ENCODE peak calls at places on chromosomes 7 and 10, in seven cellular contexts. One of them, this sample, is unnamed.
A peak's percentile ranks its signal among the peaks of the same experiment; 100 is the strongest.

GRCh38 chr10:21870849-21871248 is 132.7 kb downstream of the DNAJC1 start:
- DNase-seq in H1: no peak
- DNase-seq in mesendoderm: no peak
- DNase-seq in IMR-90: no peak
- DNase-seq in H9: no peak
- DNase-seq in neuronal stem cell: no peak
- DNase-seq in trophoblast cell: peak; percentile 89
- DNase-seq in this sample: no peak

GRCh38 chr10:65735382-65735781 is 1190.5 kb upstream of the LRRTM3 start:
- DNase-seq in H9: no peak
- DNase-seq in IMR-90: no peak
- DNase-seq in mesendoderm: no peak
- DNase-seq in H1: no peak
- DNase-seq in neuronal stem cell: no peak
- DNase-seq in trophoblast cell: no peak
- DNase-seq in this sample: no peak

GRCh38 chr10:61786728-61787127 is 114.8 kb upstream of the ARID5B start:
- DNase-seq in mesendoderm: no peak
- DNase-seq in H9: no peak
- DNase-seq in trophoblast cell: peak; percentile 52
- DNase-seq in H1: no peak
- DNase-seq in neuronal stem cell: no peak
- DNase-seq in IMR-90: peak; percentile 85
- DNase-seq in this sample: peak; percentile 78

GRCh38 chr7:44963526-44964290 is 15.1 kb downstream of the MYO1G start:
- DNase-seq in H9: peak; percentile 27
- DNase-seq in mesendoderm: no peak
- DNase-seq in H1: no peak
- DNase-seq in IMR-90: no peak
- DNase-seq in neuronal stem cell: no peak
- DNase-seq in trophoblast cell: no peak
- DNase-seq in this sample: no peak

GRCh38 chr10:128912568-128913311 is 554.3 kb upstream of the MGMT start:
- DNase-seq in IMR-90: no peak
- DNase-seq in mesendoderm: no peak
- DNase-seq in neuronal stem cell: no peak
- DNase-seq in trophoblast cell: no peak
- DNase-seq in H9: no peak
- DNase-seq in H1: no peak
- DNase-seq in this sample: no peak

GRCh38 chr7:87599336-87599735 is 1.3 kb downstream of the ABCB1 start:
- DNase-seq in mesendoderm: no peak
- DNase-seq in trophoblast cell: no peak
- DNase-seq in IMR-90: no peak
- DNase-seq in H1: no peak
- DNase-seq in H9: no peak
- DNase-seq in neuronal stem cell: no peak
- DNase-seq in this sample: peak; percentile 28

GRCh38 chr7:16098585-16099179 is 322.7 kb downstream of the CRPPA start:
- DNase-seq in H9: no peak
- DNase-seq in trophoblast cell: peak; percentile 37
- DNase-seq in mesendoderm: peak; percentile 66
- DNase-seq in neuronal stem cell: no peak
- DNase-seq in H1: no peak
- DNase-seq in IMR-90: peak; percentile 16
- DNase-seq in this sample: peak; percentile 28

GRCh38 chr10:69831231-69831855 is 29.6 kb downstream of the COL13A1 start:
- DNase-seq in trophoblast cell: no peak
- DNase-seq in H9: no peak
- DNase-seq in H1: no peak
- DNase-seq in IMR-90: peak; percentile 42
- DNase-seq in mesendoderm: no peak
- DNase-seq in neuronal stem cell: no peak
- DNase-seq in this sample: no peak

GRCh38 chr7:140673063-140673769 is 471 bp downstream of the ADCK2 start:
- DNase-seq in trophoblast cell: peak; percentile 69
- DNase-seq in H1: no peak
- DNase-seq in neuronal stem cell: peak; percentile 24
- DNase-seq in H9: peak; percentile 78
- DNase-seq in mesendoderm: peak; percentile 67
- DNase-seq in IMR-90: no peak
- DNase-seq in this sample: no peak

GRCh38 chr7:44381494-44382220 is 56.3 kb upstream of the CAMK2B start:
- DNase-seq in H1: no peak
- DNase-seq in trophoblast cell: no peak
- DNase-seq in neuronal stem cell: no peak
- DNase-seq in mesendoderm: no peak
- DNase-seq in IMR-90: no peak
- DNase-seq in H9: peak; percentile 20
- DNase-seq in this sample: no peak

GRCh38 chr10:97408496-97408992 is 7.4 kb upstream of the RRP12 start:
- DNase-seq in neuronal stem cell: no peak
- DNase-seq in H1: no peak
- DNase-seq in H9: no peak
- DNase-seq in mesendoderm: no peak
- DNase-seq in IMR-90: no peak
- DNase-seq in trophoblast cell: peak; percentile 67
- DNase-seq in this sample: no peak

GRCh38 chr10:48982584-48982983 is 42.9 kb upstream of the LRRC18 start:
- DNase-seq in IMR-90: no peak
- DNase-seq in neuronal stem cell: no peak
- DNase-seq in H1: no peak
- DNase-seq in mesendoderm: no peak
- DNase-seq in trophoblast cell: no peak
- DNase-seq in H9: no peak
- DNase-seq in this sample: no peak

GRCh38 chr10:5632430-5632829 is 34.0 kb downstream of the ASB13 start:
- DNase-seq in H9: no peak
- DNase-seq in H1: no peak
- DNase-seq in neuronal stem cell: no peak
- DNase-seq in trophoblast cell: peak; percentile 74
- DNase-seq in mesendoderm: peak; percentile 42
- DNase-seq in IMR-90: no peak
- DNase-seq in this sample: no peak

GRCh38 chr10:50651808-50652207 is 28.1 kb upstream of the SGMS1 start:
- DNase-seq in IMR-90: peak; percentile 21
- DNase-seq in H1: no peak
- DNase-seq in mesendoderm: no peak
- DNase-seq in H9: no peak
- DNase-seq in trophoblast cell: peak; percentile 29
- DNase-seq in neuronal stem cell: no peak
- DNase-seq in this sample: peak; percentile 7

GRCh38 chr7:151429555-151430331 is 10.2 kb downstream of the CRYGN start:
- DNase-seq in mesendoderm: no peak
- DNase-seq in IMR-90: peak; percentile 7
- DNase-seq in trophoblast cell: no peak
- DNase-seq in H9: no peak
- DNase-seq in neuronal stem cell: no peak
- DNase-seq in H1: no peak
- DNase-seq in this sample: no peak

GRCh38 chr7:69526570-69526969 is 71.7 kb upstream of the AUTS2 start:
- DNase-seq in H9: no peak
- DNase-seq in mesendoderm: peak; percentile 46
- DNase-seq in H1: no peak
- DNase-seq in trophoblast cell: no peak
- DNase-seq in IMR-90: no peak
- DNase-seq in neuronal stem cell: no peak
- DNase-seq in this sample: no peak

GRCh38 chr10:35306852-35307251 is 29.5 kb upstream of the CCNY start:
- DNase-seq in mesendoderm: peak; percentile 28
- DNase-seq in IMR-90: peak; percentile 50
- DNase-seq in H1: no peak
- DNase-seq in H9: no peak
- DNase-seq in trophoblast cell: peak; percentile 100
- DNase-seq in neuronal stem cell: no peak
- DNase-seq in this sample: no peak

GRCh38 chr7:11607676-11608075 is 224.3 kb downstream of the THSD7A start:
- DNase-seq in IMR-90: no peak
- DNase-seq in neuronal stem cell: no peak
- DNase-seq in H9: no peak
- DNase-seq in mesendoderm: no peak
- DNase-seq in H1: no peak
- DNase-seq in trophoblast cell: no peak
- DNase-seq in this sample: no peak

GRCh38 chr7:44307301-44307900 is 18.0 kb downstream of the CAMK2B start:
- DNase-seq in neuronal stem cell: no peak
- DNase-seq in mesendoderm: peak; percentile 77
- DNase-seq in H1: no peak
- DNase-seq in IMR-90: peak; percentile 19
- DNase-seq in H9: peak; percentile 65
- DNase-seq in trophoblast cell: no peak
- DNase-seq in this sample: peak; percentile 55

GRCh38 chr10:24971374-24971773 is 19.0 kb upstream of the PRTFDC1 start:
- DNase-seq in IMR-90: no peak
- DNase-seq in neuronal stem cell: no peak
- DNase-seq in trophoblast cell: no peak
- DNase-seq in H9: no peak
- DNase-seq in mesendoderm: no peak
- DNase-seq in H1: no peak
- DNase-seq in this sample: no peak

GRCh38 chr10:24968349-24968748 is 15.9 kb upstream of the PRTFDC1 start:
- DNase-seq in H9: no peak
- DNase-seq in H1: no peak
- DNase-seq in trophoblast cell: no peak
- DNase-seq in IMR-90: no peak
- DNase-seq in neuronal stem cell: no peak
- DNase-seq in mesendoderm: no peak
- DNase-seq in this sample: no peak

GRCh38 chr10:24974978-24975377 is 22.6 kb upstream of the PRTFDC1 start:
- DNase-seq in H1: no peak
- DNase-seq in mesendoderm: no peak
- DNase-seq in trophoblast cell: peak; percentile 93
- DNase-seq in H9: no peak
- DNase-seq in neuronal stem cell: no peak
- DNase-seq in IMR-90: peak; percentile 74
- DNase-seq in this sample: peak; percentile 56

GRCh38 chr10:24969732-24970330 is 17.4 kb upstream of the PRTFDC1 start:
- DNase-seq in IMR-90: no peak
- DNase-seq in H1: no peak
- DNase-seq in neuronal stem cell: no peak
- DNase-seq in trophoblast cell: no peak
- DNase-seq in H9: no peak
- DNase-seq in mesendoderm: no peak
- DNase-seq in this sample: no peak

GRCh38 chr10:24973163-24973562 is 20.8 kb upstream of the PRTFDC1 start:
- DNase-seq in H1: no peak
- DNase-seq in trophoblast cell: peak; percentile 16
- DNase-seq in neuronal stem cell: no peak
- DNase-seq in IMR-90: no peak
- DNase-seq in H9: no peak
- DNase-seq in mesendoderm: no peak
- DNase-seq in this sample: no peak
- H2BK120ac ChIP-seq in H1: no peak overlapping the region
- H2BK120ac ChIP-seq in trophoblast cell: no peak overlapping the region
- H2BK120ac ChIP-seq in neuronal stem cell: no peak overlapping the region
- H2BK120ac ChIP-seq in IMR-90: no peak overlapping the region
- H2BK120ac ChIP-seq in H9: no peak overlapping the region
- H2BK120ac ChIP-seq in mesendoderm: no peak overlapping the region
- H2BK120ac ChIP-seq in this sample: no peak overlapping the region

GRCh38 chr10:80589726-80590373 is 52.1 kb downstream of the SH2D4B start:
- DNase-seq in neuronal stem cell: no peak
- DNase-seq in H9: no peak
- DNase-seq in trophoblast cell: no peak
- DNase-seq in IMR-90: no peak
- DNase-seq in mesendoderm: no peak
- DNase-seq in H1: no peak
- DNase-seq in this sample: no peak

GRCh38 chr10:80582561-80582960 is 44.9 kb downstream of the SH2D4B start:
- DNase-seq in IMR-90: no peak
- DNase-seq in trophoblast cell: no peak
- DNase-seq in mesendoderm: no peak
- DNase-seq in H9: no peak
- DNase-seq in H1: no peak
- DNase-seq in neuronal stem cell: no peak
- DNase-seq in this sample: no peak

GRCh38 chr10:80583681-80584080 is 46.0 kb downstream of the SH2D4B start:
- DNase-seq in H1: no peak
- DNase-seq in mesendoderm: no peak
- DNase-seq in neuronal stem cell: no peak
- DNase-seq in IMR-90: no peak
- DNase-seq in H9: no peak
- DNase-seq in trophoblast cell: no peak
- DNase-seq in this sample: no peak

GRCh38 chr10:80588506-80589020 is 50.9 kb downstream of the SH2D4B start:
- DNase-seq in IMR-90: no peak
- DNase-seq in trophoblast cell: no peak
- DNase-seq in H9: no peak
- DNase-seq in neuronal stem cell: no peak
- DNase-seq in H1: no peak
- DNase-seq in mesendoderm: no peak
- DNase-seq in this sample: no peak

DNA sequence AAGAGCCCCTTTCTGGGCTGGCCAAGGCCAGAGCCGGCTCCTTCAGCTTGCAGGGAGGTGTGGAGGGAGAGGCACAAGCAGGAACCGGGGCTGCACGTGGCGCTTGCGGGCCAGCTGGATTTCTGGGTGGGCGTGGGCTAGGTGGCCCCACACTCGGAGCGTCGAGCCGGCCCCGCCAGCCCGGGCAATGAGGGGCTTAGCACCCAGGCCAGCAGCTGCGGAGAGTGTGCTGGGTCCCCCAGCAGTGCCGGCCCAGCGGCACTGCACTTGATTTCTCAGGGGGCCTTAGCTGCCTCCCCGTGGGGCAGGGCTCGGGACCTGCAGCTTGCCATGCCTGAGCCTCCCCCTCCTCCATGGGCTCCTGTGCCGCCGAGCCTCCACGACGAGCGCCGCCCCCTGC is 48.1 kb downstream of the SH2D4B start:
- DNase-seq in trophoblast cell: no peak
- DNase-seq in neuronal stem cell: no peak
- DNase-seq in IMR-90: no peak
- DNase-seq in mesendoderm: no peak
- DNase-seq in H1: no peak
- DNase-seq in H9: no peak
- DNase-seq in this sample: no peak
- H2BK120ac ChIP-seq in trophoblast cell: no peak overlapping the region
- H2BK120ac ChIP-seq in neuronal stem cell: no peak overlapping the region
- H2BK120ac ChIP-seq in IMR-90: no peak overlapping the region
- H2BK120ac ChIP-seq in mesendoderm: no peak overlapping the region
- H2BK120ac ChIP-seq in H1: no peak overlapping the region
- H2BK120ac ChIP-seq in H9: no peak overlapping the region
- H2BK120ac ChIP-seq in this sample: no peak overlapping the region

GRCh38 chr10:12006671-12007070 is 35.9 kb downstream of the UPF2 start:
- DNase-seq in neuronal stem cell: no peak
- DNase-seq in H1: no peak
- DNase-seq in trophoblast cell: no peak
- DNase-seq in mesendoderm: peak; percentile 32
- DNase-seq in H9: no peak
- DNase-seq in IMR-90: no peak
- DNase-seq in this sample: no peak
- H2BK120ac ChIP-seq in neuronal stem cell: no peak overlapping the region
- H2BK120ac ChIP-seq in H1: no peak overlapping the region
- H2BK120ac ChIP-seq in trophoblast cell: no peak overlapping the region
- H2BK120ac ChIP-seq in mesendoderm: no peak overlapping the region
- H2BK120ac ChIP-seq in H9: no peak overlapping the region
- H2BK120ac ChIP-seq in IMR-90: no peak overlapping the region
- H2BK120ac ChIP-seq in this sample: no peak overlapping the region

DNA sequence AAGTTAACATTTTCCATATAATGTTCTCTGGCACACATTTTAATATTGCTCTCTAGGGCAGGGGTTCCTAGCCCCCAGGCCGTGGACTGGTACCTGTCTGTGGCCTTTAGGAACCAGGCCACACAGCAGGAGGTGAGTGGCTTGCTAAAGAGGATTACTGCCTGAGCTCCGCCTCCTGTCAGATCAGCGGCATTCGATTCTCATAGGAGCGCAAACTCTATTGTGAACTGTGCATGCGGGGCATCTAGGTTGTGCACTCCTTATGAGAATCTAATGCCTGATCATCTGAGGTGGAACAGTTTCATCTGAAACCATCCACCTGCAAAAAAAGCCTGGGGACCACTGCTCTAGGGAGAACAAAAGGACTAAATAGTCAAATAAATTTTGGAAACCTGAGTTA is 65.7 kb downstream of the EXOC6 start:
- DNase-seq in H1: no peak
- DNase-seq in neuronal stem cell: peak; percentile 30
- DNase-seq in H9: no peak
- DNase-seq in trophoblast cell: peak; percentile 48
- DNase-seq in mesendoderm: peak; percentile 44
- DNase-seq in IMR-90: no peak
- DNase-seq in this sample: no peak
- H2BK120ac ChIP-seq in H1: no peak overlapping the region
- H2BK120ac ChIP-seq in neuronal stem cell: no peak overlapping the region
- H2BK120ac ChIP-seq in H9: no peak overlapping the region
- H2BK120ac ChIP-seq in trophoblast cell: no peak overlapping the region
- H2BK120ac ChIP-seq in mesendoderm: no peak overlapping the region
- H2BK120ac ChIP-seq in IMR-90: no peak overlapping the region
- H2BK120ac ChIP-seq in this sample: no peak overlapping the region